ENCODE peak calls at places on chromosomes 12 and 14, in seven cellular contexts. One of them, this sample, is unnamed.
A peak's percentile ranks its signal among the peaks of the same experiment; 100 is the strongest.

GRCh38 chr14:81219210-81219820 is 1.4 kb downstream of the GTF2A1 start:
- DNase-seq in KG1: peak; percentile 89
- DNase-seq in nucleus accumbens: peak; percentile 87
- DNase-seq in cardiac muscle cell: peak; percentile 97
- DNase-seq in T-helper 1 cell: peak; percentile 95
- DNase-seq in head of caudate nucleus: peak; percentile 89
- DNase-seq in C1 segment of cervical spinal cord: peak; percentile 41
- DNase-seq in this sample: peak; percentile 97

GRCh38 chr12:95740751-95741150 is 49.8 kb downstream of the NTN4 start:
- DNase-seq in head of caudate nucleus: no peak
- DNase-seq in cardiac muscle cell: no peak
- DNase-seq in C1 segment of cervical spinal cord: no peak
- DNase-seq in nucleus accumbens: no peak
- DNase-seq in KG1: no peak
- DNase-seq in T-helper 1 cell: no peak
- DNase-seq in this sample: no peak

GRCh38 chr12:6363010-6363329 is 12.4 kb downstream of the SCNN1A start:
- DNase-seq in cardiac muscle cell: no peak
- DNase-seq in nucleus accumbens: no peak
- DNase-seq in C1 segment of cervical spinal cord: no peak
- DNase-seq in T-helper 1 cell: no peak
- DNase-seq in head of caudate nucleus: no peak
- DNase-seq in KG1: no peak
- DNase-seq in this sample: no peak

GRCh38 chr12:80269953-80270552 is 170.7 kb downstream of the OTOGL start:
- DNase-seq in T-helper 1 cell: peak; percentile 5
- DNase-seq in nucleus accumbens: no peak
- DNase-seq in C1 segment of cervical spinal cord: no peak
- DNase-seq in head of caudate nucleus: no peak
- DNase-seq in cardiac muscle cell: peak; percentile 74
- DNase-seq in KG1: peak; percentile 4
- DNase-seq in this sample: peak; percentile 26

GRCh38 chr14:34059925-34060746 is 109.3 kb upstream of the EGLN3 start:
- DNase-seq in head of caudate nucleus: peak; percentile 61
- DNase-seq in C1 segment of cervical spinal cord: no peak
- DNase-seq in KG1: no peak
- DNase-seq in cardiac muscle cell: peak; percentile 88
- DNase-seq in T-helper 1 cell: peak; percentile 81
- DNase-seq in nucleus accumbens: peak; percentile 65
- DNase-seq in this sample: peak; percentile 50

GRCh38 chr12:98440165-98440581 is 75.2 kb upstream of the TMPO start:
- DNase-seq in cardiac muscle cell: no peak
- DNase-seq in C1 segment of cervical spinal cord: no peak
- DNase-seq in head of caudate nucleus: peak; percentile 58
- DNase-seq in KG1: peak; percentile 79
- DNase-seq in T-helper 1 cell: no peak
- DNase-seq in nucleus accumbens: peak; percentile 37
- DNase-seq in this sample: peak; percentile 72

GRCh38 chr14:64880382-64881121 is 845 bp upstream of the SPTB start:
- DNase-seq in KG1: no peak
- DNase-seq in T-helper 1 cell: peak; percentile 29
- DNase-seq in nucleus accumbens: peak; percentile 65
- DNase-seq in cardiac muscle cell: peak; percentile 69
- DNase-seq in C1 segment of cervical spinal cord: no peak
- DNase-seq in head of caudate nucleus: peak; percentile 67
- DNase-seq in this sample: no peak

GRCh38 chr12:116906285-116906684 is 4.5 kb upstream of the FBXW8 start:
- DNase-seq in cardiac muscle cell: no peak
- DNase-seq in head of caudate nucleus: no peak
- DNase-seq in T-helper 1 cell: no peak
- DNase-seq in C1 segment of cervical spinal cord: no peak
- DNase-seq in KG1: no peak
- DNase-seq in nucleus accumbens: no peak
- DNase-seq in this sample: no peak

GRCh38 chr14:28243600-28243999 is 523.0 kb upstream of the FOXG1 start:
- DNase-seq in nucleus accumbens: no peak
- DNase-seq in KG1: no peak
- DNase-seq in cardiac muscle cell: peak; percentile 63
- DNase-seq in T-helper 1 cell: no peak
- DNase-seq in C1 segment of cervical spinal cord: no peak
- DNase-seq in head of caudate nucleus: no peak
- DNase-seq in this sample: peak; percentile 20

GRCh38 chr12:51721281-51721940 is 127.1 kb downstream of the FIGNL2 start:
- DNase-seq in head of caudate nucleus: peak; percentile 54
- DNase-seq in T-helper 1 cell: peak; percentile 33
- DNase-seq in KG1: no peak
- DNase-seq in cardiac muscle cell: peak; percentile 61
- DNase-seq in C1 segment of cervical spinal cord: peak; percentile 4
- DNase-seq in nucleus accumbens: peak; percentile 36
- DNase-seq in this sample: peak; percentile 26

GRCh38 chr12:13428538-13429265 is 232.2 kb downstream of the EMP1 start:
- DNase-seq in head of caudate nucleus: no peak
- DNase-seq in KG1: no peak
- DNase-seq in cardiac muscle cell: no peak
- DNase-seq in nucleus accumbens: no peak
- DNase-seq in T-helper 1 cell: no peak
- DNase-seq in C1 segment of cervical spinal cord: no peak
- DNase-seq in this sample: no peak

GRCh38 chr12:93361159-93361919 is 16.4 kb upstream of the NUDT4 start:
- DNase-seq in KG1: no peak
- DNase-seq in C1 segment of cervical spinal cord: no peak
- DNase-seq in T-helper 1 cell: no peak
- DNase-seq in cardiac muscle cell: no peak
- DNase-seq in nucleus accumbens: no peak
- DNase-seq in head of caudate nucleus: no peak
- DNase-seq in this sample: no peak

GRCh38 chr14:58301416-58301815 is 3.1 kb downstream of the ARID4A start:
- DNase-seq in KG1: no peak
- DNase-seq in cardiac muscle cell: no peak
- DNase-seq in C1 segment of cervical spinal cord: no peak
- DNase-seq in T-helper 1 cell: no peak
- DNase-seq in head of caudate nucleus: no peak
- DNase-seq in nucleus accumbens: no peak
- DNase-seq in this sample: no peak